ENCODE peak calls at places on chromosomes 2 and 18, in four cellular contexts. One of them, this sample, is unnamed.

GRCh38 chr2:195819276-195819675 is 162.2 kb downstream of the SLC39A10 start:
- DNase-seq in caudate nucleus: no peak
- DNase-seq in EH: no peak
- DNase-seq in left kidney: no peak
- DNase-seq in this sample: no peak

GRCh38 chr18:56322403-56322802 is 316.0 kb downstream of the TXNL1 start:
- DNase-seq in caudate nucleus: no peak
- DNase-seq in EH: no peak
- DNase-seq in left kidney: peak
- DNase-seq in this sample: no peak

GRCh38 chr2:240432430-240432819 is 3.0 kb upstream of the GPC1 start:
- DNase-seq in caudate nucleus: no peak
- DNase-seq in EH: no peak
- DNase-seq in left kidney: no peak
- DNase-seq in this sample: no peak

GRCh38 chr2:134399096-134399495 is 145.2 kb downstream of the MGAT5 start:
- DNase-seq in caudate nucleus: no peak
- DNase-seq in EH: peak
- DNase-seq in left kidney: no peak
- DNase-seq in this sample: no peak

GRCh38 chr2:180520816-180521595 is 459.4 kb upstream of the UBE2E3 start:
- DNase-seq in caudate nucleus: no peak
- DNase-seq in EH: peak
- DNase-seq in left kidney: no peak
- DNase-seq in this sample: peak

GRCh38 chr2:98912221-98912851 is 23.7 kb downstream of the CRACDL start:
- DNase-seq in caudate nucleus: peak
- DNase-seq in EH: peak
- DNase-seq in left kidney: no peak
- DNase-seq in this sample: peak

GRCh38 chr2:151827564-151828142 is 568 bp downstream of the ARL5A start:
- DNase-seq in caudate nucleus: no peak
- DNase-seq in EH: peak
- DNase-seq in left kidney: peak
- DNase-seq in this sample: peak

GRCh38 chr18:58862851-58863538 is 1.7 kb upstream of the ZNF532 start:
- DNase-seq in caudate nucleus: no peak
- DNase-seq in EH: peak
- DNase-seq in left kidney: peak
- DNase-seq in this sample: peak

GRCh38 chr18:56508637-56509036 is 129.8 kb downstream of the TXNL1 start:
- DNase-seq in caudate nucleus: no peak
- DNase-seq in EH: no peak
- DNase-seq in left kidney: no peak
- DNase-seq in this sample: no peak

GRCh38 chr2:71607490-71607889 is 154.1 kb downstream of the DYSF start:
- DNase-seq in caudate nucleus: no peak
- DNase-seq in EH: no peak
- DNase-seq in left kidney: no peak
- DNase-seq in this sample: no peak

This sample was measured in astrocyte.